ENCODE peak calls at places on chromosomes 2 and 18, in five cellular contexts. One of them, this sample, is unnamed.

GRCh38 chr2:36329746-36330145 is 25.8 kb upstream of the CRIM1 start:
- DNase-seq in activated naive CD4-positive, alpha-beta T cell: no peak
- DNase-seq in WERI-Rb-1: no peak
- DNase-seq in SJSA1: peak; percentile 69
- DNase-seq in NCI-H82: no peak
- DNase-seq in this sample: no peak

GRCh38 chr2:74393525-74393924 is 13.4 kb upstream of the DCTN1 start:
- DNase-seq in SJSA1: no peak
- DNase-seq in WERI-Rb-1: no peak
- DNase-seq in activated naive CD4-positive, alpha-beta T cell: no peak
- DNase-seq in NCI-H82: no peak
- DNase-seq in this sample: no peak

GRCh38 chr2:3124921-3125760 is 252.5 kb downstream of the EIPR1 start:
- DNase-seq in SJSA1: no peak
- DNase-seq in WERI-Rb-1: peak; percentile 7
- DNase-seq in NCI-H82: no peak
- DNase-seq in activated naive CD4-positive, alpha-beta T cell: no peak
- DNase-seq in this sample: no peak

GRCh38 chr2:150944315-150944714 is 317.3 kb downstream of the RBM43 start:
- DNase-seq in SJSA1: no peak
- DNase-seq in activated naive CD4-positive, alpha-beta T cell: no peak
- DNase-seq in NCI-H82: no peak
- DNase-seq in WERI-Rb-1: no peak
- DNase-seq in this sample: no peak

GRCh38 chr2:186060744-186061143 is 322.1 kb downstream of the FSIP2 start:
- DNase-seq in SJSA1: no peak
- DNase-seq in activated naive CD4-positive, alpha-beta T cell: no peak
- DNase-seq in WERI-Rb-1: no peak
- DNase-seq in NCI-H82: no peak
- DNase-seq in this sample: peak; percentile 71

GRCh38 chr2:216603884-216604245 is 29.4 kb upstream of the IGFBP2 start:
- DNase-seq in NCI-H82: no peak
- DNase-seq in WERI-Rb-1: no peak
- DNase-seq in activated naive CD4-positive, alpha-beta T cell: no peak
- DNase-seq in SJSA1: no peak
- DNase-seq in this sample: no peak

GRCh38 chr2:208031608-208032019 is 6.3 kb upstream of the PLEKHM3 start:
- DNase-seq in SJSA1: no peak
- DNase-seq in WERI-Rb-1: no peak
- DNase-seq in NCI-H82: no peak
- DNase-seq in activated naive CD4-positive, alpha-beta T cell: no peak
- DNase-seq in this sample: no peak

GRCh38 chr2:140122001-140122400 is 1341.8 kb upstream of the NXPH2 start:
- DNase-seq in WERI-Rb-1: no peak
- DNase-seq in NCI-H82: no peak
- DNase-seq in SJSA1: no peak
- DNase-seq in activated naive CD4-positive, alpha-beta T cell: no peak
- DNase-seq in this sample: no peak

GRCh38 chr18:61975526-61976326 is 82.9 kb upstream of the RNF152 start:
- DNase-seq in activated naive CD4-positive, alpha-beta T cell: no peak
- DNase-seq in WERI-Rb-1: no peak
- DNase-seq in SJSA1: no peak
- DNase-seq in NCI-H82: no peak
- DNase-seq in this sample: no peak

GRCh38 chr18:78239090-78239457 is 740.5 kb upstream of the SALL3 start:
- DNase-seq in SJSA1: no peak
- DNase-seq in NCI-H82: no peak
- DNase-seq in WERI-Rb-1: no peak
- DNase-seq in activated naive CD4-positive, alpha-beta T cell: no peak
- DNase-seq in this sample: no peak

GRCh38 chr2:186771850-186772463 is 77.0 kb downstream of the ZSWIM2 start:
- DNase-seq in NCI-H82: no peak
- DNase-seq in activated naive CD4-positive, alpha-beta T cell: no peak
- DNase-seq in SJSA1: no peak
- DNase-seq in WERI-Rb-1: no peak
- DNase-seq in this sample: no peak

GRCh38 chr2:155377931-155378444 is 679.5 kb downstream of the KCNJ3 start:
- DNase-seq in WERI-Rb-1: no peak
- DNase-seq in SJSA1: no peak
- DNase-seq in activated naive CD4-positive, alpha-beta T cell: no peak
- DNase-seq in NCI-H82: no peak
- DNase-seq in this sample: no peak

GRCh38 chr2:11406492-11407381 is 59.2 kb downstream of the E2F6 start:
- DNase-seq in activated naive CD4-positive, alpha-beta T cell: no peak
- DNase-seq in SJSA1: peak; percentile 82
- DNase-seq in WERI-Rb-1: no peak
- DNase-seq in NCI-H82: peak; percentile 30
- DNase-seq in this sample: peak; percentile 64

GRCh38 chr2:47108638-47109372 is 46.3 kb downstream of the STPG4 start:
- DNase-seq in NCI-H82: no peak
- DNase-seq in SJSA1: no peak
- DNase-seq in WERI-Rb-1: no peak
- DNase-seq in activated naive CD4-positive, alpha-beta T cell: no peak
- DNase-seq in this sample: no peak